ENCODE peak calls at places on chromosomes 5 and 9, in seven cellular contexts. One of them, this sample, is unnamed.

GRCh38 chr9:136093995-136094881 is 851 bp downstream of the NACC2 start:
- DNase-seq in neuronal stem cell: peak; percentile 29
- DNase-seq in hypothalamus: no peak
- DNase-seq in non-pigmented ciliary epithelial cell: no peak
- DNase-seq in ovary: peak; percentile 89
- DNase-seq in cardiac septum: peak; percentile 89
- DNase-seq in activated gamma-delta T cell treated with Interleukin-2 at 50 U/mL for 16 hours: peak; percentile 55
- DNase-seq in this sample: peak; percentile 64

GRCh38 chr5:72441861-72442540 is 65.2 kb downstream of the ZNF366 start:
- DNase-seq in activated gamma-delta T cell treated with Interleukin-2 at 50 U/mL for 16 hours: no peak
- DNase-seq in cardiac septum: no peak
- DNase-seq in non-pigmented ciliary epithelial cell: peak; percentile 86
- DNase-seq in ovary: no peak
- DNase-seq in neuronal stem cell: no peak
- DNase-seq in hypothalamus: no peak
- DNase-seq in this sample: peak; percentile 90

GRCh38 chr9:21815643-21816042 is 13.2 kb downstream of the MTAP start:
- DNase-seq in non-pigmented ciliary epithelial cell: no peak
- DNase-seq in hypothalamus: no peak
- DNase-seq in cardiac septum: no peak
- DNase-seq in neuronal stem cell: no peak
- DNase-seq in ovary: no peak
- DNase-seq in activated gamma-delta T cell treated with Interleukin-2 at 50 U/mL for 16 hours: no peak
- DNase-seq in this sample: no peak

GRCh38 chr9:103242025-103242424 is 246.9 kb downstream of the CYLC2 start:
- DNase-seq in cardiac septum: no peak
- DNase-seq in hypothalamus: no peak
- DNase-seq in non-pigmented ciliary epithelial cell: peak; percentile 8
- DNase-seq in ovary: no peak
- DNase-seq in neuronal stem cell: no peak
- DNase-seq in activated gamma-delta T cell treated with Interleukin-2 at 50 U/mL for 16 hours: no peak
- DNase-seq in this sample: no peak

GRCh38 chr5:181037365-181037861 is 2.7 kb upstream of the BTNL9 start:
- DNase-seq in cardiac septum: no peak
- DNase-seq in ovary: no peak
- DNase-seq in neuronal stem cell: no peak
- DNase-seq in non-pigmented ciliary epithelial cell: no peak
- DNase-seq in hypothalamus: no peak
- DNase-seq in activated gamma-delta T cell treated with Interleukin-2 at 50 U/mL for 16 hours: no peak
- DNase-seq in this sample: no peak

GRCh38 chr9:8806150-8806549 is 1006.6 kb upstream of the DMAC1 start:
- DNase-seq in activated gamma-delta T cell treated with Interleukin-2 at 50 U/mL for 16 hours: no peak
- DNase-seq in cardiac septum: no peak
- DNase-seq in ovary: no peak
- DNase-seq in neuronal stem cell: no peak
- DNase-seq in hypothalamus: no peak
- DNase-seq in non-pigmented ciliary epithelial cell: no peak
- DNase-seq in this sample: no peak

GRCh38 chr5:5005351-5005750 is 134.8 kb upstream of the ADAMTS16 start:
- DNase-seq in ovary: no peak
- DNase-seq in activated gamma-delta T cell treated with Interleukin-2 at 50 U/mL for 16 hours: no peak
- DNase-seq in neuronal stem cell: no peak
- DNase-seq in hypothalamus: no peak
- DNase-seq in non-pigmented ciliary epithelial cell: no peak
- DNase-seq in cardiac septum: no peak
- DNase-seq in this sample: no peak

GRCh38 chr5:79847561-79847960 is 143.5 kb downstream of the MTX3 start:
- DNase-seq in cardiac septum: no peak
- DNase-seq in ovary: no peak
- DNase-seq in non-pigmented ciliary epithelial cell: no peak
- DNase-seq in activated gamma-delta T cell treated with Interleukin-2 at 50 U/mL for 16 hours: no peak
- DNase-seq in neuronal stem cell: no peak
- DNase-seq in hypothalamus: no peak
- DNase-seq in this sample: no peak

GRCh38 chr9:129240581-129241211 is 62.6 kb upstream of the IER5L start:
- DNase-seq in neuronal stem cell: no peak
- DNase-seq in cardiac septum: no peak
- DNase-seq in activated gamma-delta T cell treated with Interleukin-2 at 50 U/mL for 16 hours: no peak
- DNase-seq in hypothalamus: no peak
- DNase-seq in ovary: peak; percentile 27
- DNase-seq in non-pigmented ciliary epithelial cell: no peak
- DNase-seq in this sample: no peak

GRCh38 chr5:149030392-149030791 is 32.5 kb downstream of the SH3TC2 start:
- DNase-seq in ovary: no peak
- DNase-seq in hypothalamus: no peak
- DNase-seq in non-pigmented ciliary epithelial cell: peak; percentile 57
- DNase-seq in activated gamma-delta T cell treated with Interleukin-2 at 50 U/mL for 16 hours: no peak
- DNase-seq in cardiac septum: no peak
- DNase-seq in neuronal stem cell: no peak
- DNase-seq in this sample: peak; percentile 80

GRCh38 chr5:14193496-14193895 is 50.4 kb downstream of the TRIO start:
- DNase-seq in neuronal stem cell: no peak
- DNase-seq in cardiac septum: no peak
- DNase-seq in ovary: no peak
- DNase-seq in hypothalamus: no peak
- DNase-seq in non-pigmented ciliary epithelial cell: no peak
- DNase-seq in activated gamma-delta T cell treated with Interleukin-2 at 50 U/mL for 16 hours: no peak
- DNase-seq in this sample: peak; percentile 43

GRCh38 chr9:136403915-136404800 is 4.2 kb upstream of the SNAPC4 start:
- DNase-seq in neuronal stem cell: no peak
- DNase-seq in cardiac septum: no peak
- DNase-seq in non-pigmented ciliary epithelial cell: no peak
- DNase-seq in hypothalamus: no peak
- DNase-seq in ovary: no peak
- DNase-seq in activated gamma-delta T cell treated with Interleukin-2 at 50 U/mL for 16 hours: peak; percentile 16
- DNase-seq in this sample: no peak

GRCh38 chr5:50711280-50711679 is 44.8 kb downstream of the PARP8 start:
- DNase-seq in non-pigmented ciliary epithelial cell: no peak
- DNase-seq in hypothalamus: no peak
- DNase-seq in activated gamma-delta T cell treated with Interleukin-2 at 50 U/mL for 16 hours: peak; percentile 37
- DNase-seq in cardiac septum: no peak
- DNase-seq in neuronal stem cell: no peak
- DNase-seq in ovary: no peak
- DNase-seq in this sample: no peak

GRCh38 chr5:67610191-67610912 is 413.8 kb upstream of the CD180 start:
- DNase-seq in cardiac septum: no peak
- DNase-seq in non-pigmented ciliary epithelial cell: no peak
- DNase-seq in activated gamma-delta T cell treated with Interleukin-2 at 50 U/mL for 16 hours: no peak
- DNase-seq in neuronal stem cell: no peak
- DNase-seq in ovary: no peak
- DNase-seq in hypothalamus: no peak
- DNase-seq in this sample: no peak

GRCh38 chr9:72060513-72060912 is at the start of gene C9orf57:
- DNase-seq in non-pigmented ciliary epithelial cell: no peak
- DNase-seq in cardiac septum: no peak
- DNase-seq in ovary: no peak
- DNase-seq in activated gamma-delta T cell treated with Interleukin-2 at 50 U/mL for 16 hours: no peak
- DNase-seq in neuronal stem cell: no peak
- DNase-seq in hypothalamus: no peak
- DNase-seq in this sample: no peak

GRCh38 chr9:18689881-18690280 is 215.9 kb downstream of the ADAMTSL1 start:
- DNase-seq in activated gamma-delta T cell treated with Interleukin-2 at 50 U/mL for 16 hours: no peak
- DNase-seq in neuronal stem cell: no peak
- DNase-seq in non-pigmented ciliary epithelial cell: no peak
- DNase-seq in ovary: no peak
- DNase-seq in hypothalamus: no peak
- DNase-seq in cardiac septum: no peak
- DNase-seq in this sample: no peak

GRCh38 chr5:39605145-39605544 is 180.4 kb upstream of the DAB2 start:
- DNase-seq in activated gamma-delta T cell treated with Interleukin-2 at 50 U/mL for 16 hours: no peak
- DNase-seq in hypothalamus: no peak
- DNase-seq in cardiac septum: no peak
- DNase-seq in non-pigmented ciliary epithelial cell: no peak
- DNase-seq in ovary: no peak
- DNase-seq in neuronal stem cell: no peak
- DNase-seq in this sample: no peak

GRCh38 chr5:143227301-143227700 is 176.2 kb downstream of the NR3C1 start:
- DNase-seq in non-pigmented ciliary epithelial cell: no peak
- DNase-seq in hypothalamus: no peak
- DNase-seq in cardiac septum: no peak
- DNase-seq in neuronal stem cell: no peak
- DNase-seq in ovary: no peak
- DNase-seq in activated gamma-delta T cell treated with Interleukin-2 at 50 U/mL for 16 hours: no peak
- DNase-seq in this sample: no peak

GRCh38 chr9:2181794-2182193 is 166.6 kb downstream of the SMARCA2 start:
- DNase-seq in non-pigmented ciliary epithelial cell: no peak
- DNase-seq in cardiac septum: no peak
- DNase-seq in neuronal stem cell: peak; percentile 46
- DNase-seq in hypothalamus: peak; percentile 2
- DNase-seq in activated gamma-delta T cell treated with Interleukin-2 at 50 U/mL for 16 hours: no peak
- DNase-seq in ovary: no peak
- DNase-seq in this sample: no peak

GRCh38 chr9:130144703-130145102 is 27.5 kb upstream of the NCS1 start:
- DNase-seq in neuronal stem cell: no peak
- DNase-seq in activated gamma-delta T cell treated with Interleukin-2 at 50 U/mL for 16 hours: no peak
- DNase-seq in non-pigmented ciliary epithelial cell: no peak
- DNase-seq in cardiac septum: no peak
- DNase-seq in ovary: no peak
- DNase-seq in hypothalamus: no peak
- DNase-seq in this sample: no peak

GRCh38 chr9:112890106-112891081 is at the start of gene SLC46A2:
- DNase-seq in cardiac septum: no peak
- DNase-seq in hypothalamus: no peak
- DNase-seq in neuronal stem cell: no peak
- DNase-seq in ovary: no peak
- DNase-seq in non-pigmented ciliary epithelial cell: no peak
- DNase-seq in activated gamma-delta T cell treated with Interleukin-2 at 50 U/mL for 16 hours: no peak
- DNase-seq in this sample: no peak

GRCh38 chr5:7667216-7667767 is 183.6 kb downstream of the CFAP90 start:
- DNase-seq in neuronal stem cell: no peak
- DNase-seq in ovary: no peak
- DNase-seq in non-pigmented ciliary epithelial cell: no peak
- DNase-seq in cardiac septum: no peak
- DNase-seq in activated gamma-delta T cell treated with Interleukin-2 at 50 U/mL for 16 hours: no peak
- DNase-seq in hypothalamus: no peak
- DNase-seq in this sample: peak; percentile 32

GRCh38 chr5:79924936-79925893 is 65.8 kb downstream of the MTX3 start:
- DNase-seq in activated gamma-delta T cell treated with Interleukin-2 at 50 U/mL for 16 hours: no peak
- DNase-seq in neuronal stem cell: no peak
- DNase-seq in hypothalamus: no peak
- DNase-seq in non-pigmented ciliary epithelial cell: no peak
- DNase-seq in cardiac septum: no peak
- DNase-seq in ovary: no peak
- DNase-seq in this sample: peak; percentile 53

GRCh38 chr5:60382761-60383160 is 317.2 kb downstream of the DEPDC1B start:
- DNase-seq in activated gamma-delta T cell treated with Interleukin-2 at 50 U/mL for 16 hours: no peak
- DNase-seq in ovary: no peak
- DNase-seq in hypothalamus: no peak
- DNase-seq in non-pigmented ciliary epithelial cell: peak; percentile 26
- DNase-seq in neuronal stem cell: no peak
- DNase-seq in cardiac septum: no peak
- DNase-seq in this sample: peak; percentile 23

GRCh38 chr9:93965830-93966577 is 10.8 kb upstream of the BARX1 start:
- DNase-seq in hypothalamus: no peak
- DNase-seq in cardiac septum: peak; percentile 59
- DNase-seq in activated gamma-delta T cell treated with Interleukin-2 at 50 U/mL for 16 hours: no peak
- DNase-seq in ovary: peak; percentile 12
- DNase-seq in neuronal stem cell: no peak
- DNase-seq in non-pigmented ciliary epithelial cell: no peak
- DNase-seq in this sample: no peak

GRCh38 chr5:138722518-138722917 is 30.7 kb upstream of the CTNNA1 start:
- DNase-seq in hypothalamus: no peak
- DNase-seq in activated gamma-delta T cell treated with Interleukin-2 at 50 U/mL for 16 hours: no peak
- DNase-seq in non-pigmented ciliary epithelial cell: no peak
- DNase-seq in neuronal stem cell: no peak
- DNase-seq in ovary: no peak
- DNase-seq in cardiac septum: no peak
- DNase-seq in this sample: no peak

GRCh38 chr5:93252165-93252564 is 328.9 kb downstream of the NR2F1-AS1 start:
- DNase-seq in non-pigmented ciliary epithelial cell: no peak
- DNase-seq in neuronal stem cell: no peak
- DNase-seq in ovary: no peak
- DNase-seq in activated gamma-delta T cell treated with Interleukin-2 at 50 U/mL for 16 hours: no peak
- DNase-seq in hypothalamus: no peak
- DNase-seq in cardiac septum: no peak
- DNase-seq in this sample: no peak

GRCh38 chr5:59615272-59615671 is 278.3 kb downstream of the PDE4D start:
- DNase-seq in hypothalamus: no peak
- DNase-seq in neuronal stem cell: no peak
- DNase-seq in cardiac septum: no peak
- DNase-seq in activated gamma-delta T cell treated with Interleukin-2 at 50 U/mL for 16 hours: no peak
- DNase-seq in ovary: no peak
- DNase-seq in non-pigmented ciliary epithelial cell: no peak
- DNase-seq in this sample: peak; percentile 59

GRCh38 chr9:91197232-91198181 is 164.2 kb downstream of the AUH start:
- DNase-seq in hypothalamus: no peak
- DNase-seq in non-pigmented ciliary epithelial cell: no peak
- DNase-seq in activated gamma-delta T cell treated with Interleukin-2 at 50 U/mL for 16 hours: no peak
- DNase-seq in neuronal stem cell: no peak
- DNase-seq in ovary: peak; percentile 61
- DNase-seq in cardiac septum: peak; percentile 83
- DNase-seq in this sample: peak; percentile 100

GRCh38 chr5:138668981-138669380 is 84.2 kb upstream of the CTNNA1 start:
- DNase-seq in neuronal stem cell: no peak
- DNase-seq in hypothalamus: no peak
- DNase-seq in non-pigmented ciliary epithelial cell: no peak
- DNase-seq in activated gamma-delta T cell treated with Interleukin-2 at 50 U/mL for 16 hours: no peak
- DNase-seq in cardiac septum: no peak
- DNase-seq in ovary: no peak
- DNase-seq in this sample: peak; percentile 64

GRCh38 chr5:180470966-180471582 is 23.1 kb upstream of the CNOT6 start:
- DNase-seq in neuronal stem cell: peak; percentile 70
- DNase-seq in hypothalamus: peak; percentile 58
- DNase-seq in ovary: peak; percentile 69
- DNase-seq in cardiac septum: peak; percentile 85
- DNase-seq in non-pigmented ciliary epithelial cell: peak; percentile 5
- DNase-seq in activated gamma-delta T cell treated with Interleukin-2 at 50 U/mL for 16 hours: peak; percentile 58
- DNase-seq in this sample: peak; percentile 66

GRCh38 chr9:101571114-101571513 is 23.7 kb downstream of the PPP3R2 start:
- DNase-seq in non-pigmented ciliary epithelial cell: no peak
- DNase-seq in activated gamma-delta T cell treated with Interleukin-2 at 50 U/mL for 16 hours: no peak
- DNase-seq in ovary: no peak
- DNase-seq in hypothalamus: no peak
- DNase-seq in cardiac septum: no peak
- DNase-seq in neuronal stem cell: no peak
- DNase-seq in this sample: no peak

GRCh38 chr5:154484393-154484944 is 6.4 kb upstream of the HAND1 start:
- DNase-seq in non-pigmented ciliary epithelial cell: no peak
- DNase-seq in ovary: no peak
- DNase-seq in hypothalamus: no peak
- DNase-seq in cardiac septum: no peak
- DNase-seq in neuronal stem cell: peak; percentile 40
- DNase-seq in activated gamma-delta T cell treated with Interleukin-2 at 50 U/mL for 16 hours: no peak
- DNase-seq in this sample: no peak

GRCh38 chr9:87786423-87786822 is 60.5 kb downstream of the CTSL start:
- DNase-seq in hypothalamus: no peak
- DNase-seq in neuronal stem cell: no peak
- DNase-seq in non-pigmented ciliary epithelial cell: no peak
- DNase-seq in ovary: no peak
- DNase-seq in activated gamma-delta T cell treated with Interleukin-2 at 50 U/mL for 16 hours: no peak
- DNase-seq in cardiac septum: no peak
- DNase-seq in this sample: no peak

GRCh38 chr9:110602281-110602680 is 22.7 kb upstream of the SVEP1 start:
- DNase-seq in cardiac septum: no peak
- DNase-seq in hypothalamus: no peak
- DNase-seq in activated gamma-delta T cell treated with Interleukin-2 at 50 U/mL for 16 hours: no peak
- DNase-seq in non-pigmented ciliary epithelial cell: no peak
- DNase-seq in neuronal stem cell: no peak
- DNase-seq in ovary: no peak
- DNase-seq in this sample: no peak

GRCh38 chr5:65539827-65540226 is 23.1 kb downstream of the CENPK start:
- DNase-seq in hypothalamus: no peak
- DNase-seq in ovary: no peak
- DNase-seq in neuronal stem cell: no peak
- DNase-seq in cardiac septum: no peak
- DNase-seq in non-pigmented ciliary epithelial cell: no peak
- DNase-seq in activated gamma-delta T cell treated with Interleukin-2 at 50 U/mL for 16 hours: no peak
- DNase-seq in this sample: peak; percentile 36